ENCODE peak calls at places on chromosomes 12 and 14, in ten cellular contexts. P is CD4-positive, alpha-beta memory T cell; R is left ventricle myocardium inferior; U is transverse colon; D is bronchial epithelial cell; F is psoas muscle; J is tibial artery; H is stomach; Z is lung; T is A673. X is an unnamed sample. For H3K36me3 and H3K27me3, the result is how much of the 10 kb centered on the place peaks cover.

GRCh38 chr12:110112335-110112660 is 11.9 kb upstream of the IFT81 start:
- DNase-seq in F (no peak), D (no peak), Z (no peak), U (no peak), P (no peak), T (no peak), R (no peak), J (peak), H (no peak), X (no peak)

GRCh38 chr12:51399893-51400292 is 8.7 kb upstream of the GALNT6 start:
- DNase-seq in T (no peak), U (peak), F (no peak), H (no peak), R (no peak), J (no peak), Z (no peak), P (no peak), D (no peak), X (no peak)

GRCh38 chr12:1878695-1879094 is 39.8 kb downstream of the CACNA2D4 start:
- DNase-seq in U (no peak), J (peak), R (no peak), D (no peak), T (no peak), F (no peak), H (no peak), P (no peak), Z (peak), X (no peak)

GRCh38 chr14:30541318-30541717 is 17.6 kb upstream of the G2E3 start:
- DNase-seq in T (no peak), D (peak), F (no peak), U (no peak), Z (no peak), J (no peak), H (no peak), R (no peak), P (no peak), X (no peak)

GRCh38 chr14:38248629-38249028 is 7.3 kb downstream of the CLEC14A start:
- DNase-seq in F (no peak), D (no peak), Z (no peak), T (peak), U (no peak), J (no peak), R (no peak), H (no peak), P (no peak), X (no peak)

GRCh38 chr12:95582230-95583058 is 31.2 kb upstream of the USP44 start:
- DNase-seq in F (no peak), D (peak), T (peak), P (no peak), J (no peak), U (no peak), R (no peak), H (no peak), Z (no peak), X (no peak)

GRCh38 chr12:46214668-46215429 is 54.0 kb downstream of the SLC38A1 start:
- DNase-seq in J (no peak), P (peak), Z (no peak), H (peak), T (no peak), U (peak), F (no peak), D (no peak), R (no peak), X (peak)

GRCh38 chr14:52458721-52459085 is 93.6 kb downstream of the TXNDC16 start:
- DNase-seq in U (no peak), Z (no peak), P (no peak), D (peak), T (no peak), R (no peak), J (no peak), H (no peak), F (no peak), X (no peak)

GRCh38 chr12:19530631-19531020 is 91.3 kb downstream of the AEBP2 start:
- DNase-seq in D (peak), R (no peak), U (no peak), P (no peak), H (no peak), T (no peak), F (no peak), J (no peak), Z (no peak), X (no peak)

GRCh38 chr14:98513558-98513957 is 758.4 kb downstream of the BCL11B start:
- DNase-seq in T (no peak), F (no peak), H (no peak), J (no peak), P (no peak), D (peak), U (no peak), Z (no peak), R (no peak), X (no peak)

DNA sequence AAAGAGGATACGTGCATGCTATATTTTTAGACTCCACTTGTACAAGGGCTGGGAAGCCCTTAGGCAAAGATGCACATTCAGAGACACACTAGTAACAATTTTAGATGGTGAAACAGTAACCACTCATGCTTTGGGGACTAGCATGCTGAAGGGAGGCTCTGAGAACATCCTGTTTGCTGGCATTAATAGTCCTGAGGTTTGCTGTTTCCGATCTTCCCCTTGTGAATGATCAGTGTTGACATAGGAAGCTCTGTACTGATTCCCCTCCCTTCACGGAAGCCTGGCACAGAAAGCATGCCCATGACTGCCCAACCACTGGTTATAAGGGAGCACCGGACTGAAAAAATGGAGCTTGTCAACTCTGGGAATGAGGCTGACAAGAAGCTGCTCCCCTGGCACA is 164.6 kb downstream of the GCH1 start:
- DNase-seq in T (no peak), R (no peak), F (no peak), U (no peak), D (no peak), P (no peak), J (no peak), H (no peak), Z (no peak), X (peak)
- H3K36me3 ChIP-seq in T (under half), R (under half), F (under half), U (under half), D (under half), P (under half), J (under half), H (under half), Z (under half), X (under half)

GRCh38 chr14:36505892-36506731 is 13.9 kb downstream of the NKX2-1 start:
- DNase-seq in R (no peak), D (no peak), U (no peak), J (no peak), H (no peak), F (no peak), T (no peak), P (no peak), Z (no peak), X (no peak)
- H3K27me3 ChIP-seq in R (half or more), D (under half), U (half or more), J (under half), H (half or more), F (under half), T (half or more), P (under half), Z (under half), X (under half)

GRCh38 chr12:25372969-25373368 is 122.2 kb upstream of the KRAS start:
- DNase-seq in R (no peak), U (no peak), D (peak), J (no peak), H (no peak), T (no peak), Z (no peak), P (no peak), F (no peak), X (no peak)

GRCh38 chr12:25372002-25372401 is 121.3 kb upstream of the KRAS start:
- DNase-seq in D (peak), J (no peak), Z (no peak), P (no peak), T (no peak), U (no peak), R (no peak), F (no peak), H (no peak), X (no peak)

GRCh38 chr12:25376392-25376791 is 125.7 kb upstream of the KRAS start:
- DNase-seq in Z (no peak), R (no peak), D (no peak), U (no peak), J (no peak), T (no peak), P (no peak), H (no peak), F (no peak), X (no peak)

GRCh38 chr12:25376985-25377384 is 126.3 kb upstream of the KRAS start:
- DNase-seq in J (no peak), D (no peak), H (no peak), F (no peak), Z (no peak), T (no peak), U (no peak), R (no peak), P (no peak), X (no peak)

GRCh38 chr12:25373396-25373795 is 122.7 kb upstream of the KRAS start:
- DNase-seq in H (no peak), F (no peak), R (no peak), D (no peak), T (no peak), U (no peak), P (no peak), J (no peak), Z (no peak), X (no peak)
- H3K36me3 ChIP-seq in H (under half), F (under half), R (under half), D (under half), T (under half), U (under half), P (under half), J (under half), Z (under half), X (under half)

GRCh38 chr12:143964-144649 is 69.8 kb downstream of the SLC6A12 start:
- DNase-seq in F (no peak), H (peak), J (no peak), D (no peak), R (no peak), T (no peak), U (peak), P (no peak), Z (no peak), X (no peak)

GRCh38 chr12:148676-149416 is 65.1 kb downstream of the SLC6A12 start:
- DNase-seq in Z (no peak), F (no peak), J (no peak), H (no peak), T (no peak), P (no peak), D (peak), U (no peak), R (no peak), X (no peak)

GRCh38 chr12:145369-145960 is 68.5 kb downstream of the SLC6A12 start:
- DNase-seq in F (no peak), J (no peak), U (no peak), D (peak), R (no peak), H (no peak), Z (no peak), P (no peak), T (no peak), X (no peak)

GRCh38 chr12:147242-147641 is 66.7 kb downstream of the SLC6A12 start:
- DNase-seq in J (no peak), Z (no peak), U (no peak), F (no peak), R (no peak), P (no peak), D (no peak), T (no peak), H (no peak), X (no peak)

DNA sequence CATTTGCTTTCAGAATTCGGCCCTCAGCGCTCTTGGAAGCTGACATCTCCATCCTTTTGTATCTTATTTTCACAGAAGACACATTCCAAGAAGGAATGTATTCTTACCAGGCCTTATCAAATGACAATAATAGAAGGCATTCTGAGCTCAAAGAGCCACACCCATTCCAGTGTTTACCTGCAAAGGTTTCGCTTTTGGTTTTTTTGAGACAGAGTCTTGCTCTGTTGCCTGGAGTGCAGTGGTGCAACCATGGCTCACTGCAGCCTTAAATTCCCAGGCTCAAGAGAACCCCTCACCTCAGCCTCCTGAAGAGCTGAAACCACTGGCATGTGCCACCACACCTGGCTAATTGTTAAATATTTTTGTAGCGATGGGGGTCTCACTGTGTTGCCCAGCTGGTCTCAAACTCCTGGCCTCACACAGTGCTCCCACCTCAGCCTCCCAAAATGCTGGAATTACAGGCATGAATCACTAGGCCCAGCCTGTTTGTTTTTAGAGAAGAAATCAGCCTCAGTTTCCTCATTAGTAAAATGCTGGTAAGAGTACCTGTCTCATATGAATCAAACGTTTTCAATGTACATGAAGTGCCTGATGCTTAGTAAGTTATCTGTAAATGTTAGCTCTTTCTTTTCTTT is 69.2 kb downstream of the SLC6A12 start:
- DNase-seq in J (no peak), R (no peak), P (no peak), F (no peak), U (no peak), H (no peak), Z (no peak), D (peak), T (no peak), X (no peak)
- H3K27me3 ChIP-seq in J (under half), R (under half), P (under half), F (under half), U (under half), H (under half), Z (under half), D (under half), T (under half), X (under half)

DNA sequence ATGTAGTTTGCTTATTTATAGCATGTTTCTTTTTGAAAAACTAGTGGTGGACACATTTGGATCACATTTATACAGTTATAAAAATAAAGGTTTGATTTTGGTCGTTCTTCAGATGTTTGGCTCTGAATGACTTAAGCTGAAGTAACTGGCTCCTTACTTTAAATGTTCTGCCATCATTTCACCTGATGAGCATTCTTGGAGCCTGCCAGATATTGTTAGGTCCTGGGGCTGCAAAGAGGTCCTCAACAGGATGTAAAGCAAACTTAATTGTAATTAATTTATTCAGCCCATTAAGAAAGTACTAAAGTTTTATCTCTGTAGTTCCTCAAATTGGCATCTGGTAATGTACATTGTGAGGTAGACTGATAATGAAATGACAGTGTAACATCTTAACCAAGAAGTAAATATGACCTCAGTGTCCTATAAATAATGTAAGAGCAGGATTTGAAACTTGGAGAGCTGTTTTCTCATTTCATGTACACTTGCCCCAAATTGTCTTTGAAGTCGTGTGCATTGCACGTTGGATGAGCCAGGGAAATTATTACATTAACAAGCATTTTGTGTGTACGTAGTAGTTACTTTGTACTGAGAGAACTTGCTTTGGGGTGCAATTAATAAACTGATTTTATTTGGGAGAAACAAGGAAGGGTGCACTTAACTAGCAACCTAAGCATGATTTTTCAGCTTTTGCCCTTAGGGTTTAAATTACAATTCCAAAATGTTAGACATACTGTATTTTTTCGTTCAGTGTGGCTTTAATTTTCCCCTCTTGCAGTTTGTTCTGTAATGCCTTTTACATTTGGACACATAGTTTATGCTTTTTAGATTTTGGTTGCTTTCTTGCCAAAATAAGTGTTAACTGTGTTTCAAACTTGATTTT is 7.5 kb downstream of the EIF5 start:
- DNase-seq in D (no peak), Z (no peak), U (no peak), H (no peak), T (no peak), J (no peak), F (no peak), R (no peak), P (no peak), X (no peak)
- H3K36me3 ChIP-seq in D (under half), Z (half or more), U (half or more), H (half or more), T (half or more), J (half or more), F (under half), R (half or more), P (half or more), X (half or more)

DNA sequence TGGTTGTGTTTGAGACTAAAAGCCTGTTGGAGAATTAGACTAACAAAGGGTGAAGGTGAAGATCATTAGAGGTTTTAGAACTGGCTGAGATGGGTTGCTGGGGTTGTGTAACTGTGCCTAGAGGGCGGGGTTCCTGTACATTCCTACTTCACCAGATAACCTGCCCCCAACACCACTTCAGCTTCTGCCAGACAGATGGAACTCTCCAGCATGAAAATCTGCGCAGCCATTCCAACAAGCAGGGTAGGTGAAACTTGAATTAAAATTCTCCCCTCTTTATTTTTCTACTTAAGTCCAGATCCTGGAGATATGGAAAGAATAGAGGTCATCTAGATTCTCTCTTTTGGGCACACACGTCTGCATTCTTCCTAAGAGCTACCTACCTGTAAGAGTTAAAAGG is 6.0 kb downstream of the FOXG1 start:
- DNase-seq in R (no peak), U (no peak), T (no peak), Z (no peak), H (no peak), P (no peak), D (no peak), F (no peak), J (no peak), X (no peak)
- H3K27me3 ChIP-seq in R (half or more), U (half or more), T (half or more), Z (under half), H (half or more), P (under half), D (half or more), F (under half), J (under half), X (half or more)